ENCODE peak calls at places on chromosome 1, in four cellular contexts. R is BE2C, K is GM23338, Q is right lobe of liver. Y is an unnamed sample.

GRCh38 chr1:167202049-167202448 is 18.6 kb upstream of the POU2F1 start:
- DNase-seq in R (no peak), K (no peak), Q (no peak), Y (no peak)

GRCh38 chr1:3451994-3452865 is 2.2 kb upstream of the ARHGEF16 start:
- DNase-seq in R (no peak), K (no peak), Q (no peak), Y (no peak)

GRCh38 chr1:173894189-173894588 is 22.9 kb downstream of the SERPINC1 start:
- DNase-seq in R (no peak), K (no peak), Q (no peak), Y (no peak)

GRCh38 chr1:211736351-211736915 is 61.0 kb upstream of the NEK2 start:
- DNase-seq in R (peak; percentile 26), K (no peak), Q (no peak), Y (peak; percentile 88)

GRCh38 chr1:154759793-154760192 is 110.3 kb downstream of the KCNN3 start:
- DNase-seq in R (no peak), K (no peak), Q (no peak), Y (no peak)

GRCh38 chr1:147825586-147825985 is 65.2 kb upstream of the GJA5 start:
- DNase-seq in R (no peak), K (no peak), Q (no peak), Y (no peak)

GRCh38 chr1:47759581-47760247 is 237.5 kb downstream of the TRABD2B start:
- DNase-seq in R (no peak), K (peak; percentile 21), Q (peak; percentile 37), Y (no peak)

GRCh38 chr1:64915381-64916274 is 50.7 kb downstream of the JAK1 start:
- DNase-seq in R (no peak), K (peak; percentile 40), Q (peak; percentile 73), Y (no peak)

GRCh38 chr1:5297199-5297877 is 642.9 kb downstream of the AJAP1 start:
- DNase-seq in R (no peak), K (no peak), Q (no peak), Y (no peak)

GRCh38 chr1:9280015-9280860 is 12.5 kb upstream of the SPSB1 start:
- DNase-seq in R (peak; percentile 29), K (peak; percentile 43), Q (peak; percentile 49), Y (no peak)

GRCh38 chr1:87045757-87046422 is 131.5 kb downstream of the HS2ST1 start:
- DNase-seq in R (no peak), K (no peak), Q (no peak), Y (no peak)

GRCh38 chr1:245153645-245154428 is 948 bp upstream of the KIF26B start:
- DNase-seq in R (peak; percentile 51), K (peak; percentile 41), Q (peak; percentile 60), Y (no peak)

GRCh38 chr1:115118596-115118995 is 29.3 kb upstream of the TSPAN2 start:
- DNase-seq in R (no peak), K (no peak), Q (no peak), Y (no peak)

GRCh38 chr1:245984390-245985155 is 522.5 kb downstream of the SMYD3 start:
- DNase-seq in R (no peak), K (no peak), Q (no peak), Y (no peak)

GRCh38 chr1:58317086-58317485 is 229.4 kb downstream of the OMA1 start:
- DNase-seq in R (no peak), K (no peak), Q (no peak), Y (peak; percentile 58)

GRCh38 chr1:20654104-20654690 is 7.0 kb downstream of the DDOST start:
- DNase-seq in R (no peak), K (peak; percentile 70), Q (no peak), Y (no peak)

GRCh38 chr1:155910621-155911121 is 478 bp downstream of the RIT1 start:
- DNase-seq in R (peak; percentile 17), K (peak; percentile 54), Q (no peak), Y (peak; percentile 72)

GRCh38 chr1:34711469-34711868 is 43.4 kb upstream of the GJB5 start:
- DNase-seq in R (no peak), K (peak; percentile 49), Q (no peak), Y (no peak)

GRCh38 chr1:25879675-25880074 is 4.2 kb upstream of the PAQR7 start:
- DNase-seq in R (no peak), K (no peak), Q (peak; percentile 81), Y (no peak)

GRCh38 chr1:186302378-186302920 is 72.6 kb downstream of the TPR start:
- DNase-seq in R (no peak), K (no peak), Q (no peak), Y (no peak)

GRCh38 chr1:62309906-62310305 is 9.3 kb downstream of the KANK4 start:
- DNase-seq in R (no peak), K (no peak), Q (no peak), Y (no peak)

DNA sequence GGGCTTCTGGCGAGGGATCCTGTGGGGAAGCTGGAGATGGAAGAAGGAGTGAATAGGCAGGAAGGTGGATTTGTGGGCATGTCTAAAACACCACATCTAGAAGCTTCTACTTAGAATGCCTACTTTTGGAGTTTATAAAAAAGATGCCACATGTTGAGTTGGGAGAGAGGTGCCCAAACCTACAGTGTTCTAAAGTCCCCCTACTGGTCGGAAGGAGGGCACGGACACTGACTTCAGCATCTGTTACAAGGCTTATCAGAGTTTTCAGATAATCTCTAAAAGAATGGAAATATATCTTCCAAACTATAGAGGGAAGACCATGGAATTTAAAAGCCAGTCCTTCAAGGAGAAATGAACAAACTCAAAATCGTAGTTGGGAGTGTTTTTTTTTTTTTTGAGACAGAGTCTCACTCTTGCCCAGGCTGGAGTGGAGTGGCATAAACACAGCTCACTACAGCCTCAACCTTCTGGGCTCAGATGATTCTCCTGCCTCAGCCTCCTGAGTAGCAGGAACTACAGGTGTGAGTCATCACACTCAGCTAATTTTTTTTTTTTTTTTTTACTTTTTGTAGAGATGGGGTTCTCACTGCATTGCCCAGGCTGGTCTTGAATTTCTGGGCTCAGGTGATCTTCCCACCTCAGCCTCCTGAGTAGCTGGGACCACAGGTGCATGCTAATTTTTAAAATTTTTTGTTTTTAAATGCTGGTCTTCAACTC is 14.8 kb downstream of the IBA57 start:
- DNase-seq in R (no peak), K (peak; percentile 57), Q (no peak), Y (no peak)
- TF ChIP-seq CTCF in R (peak; percentile 61), K (peak; percentile 69), Q (peak; percentile 24), Y (no peak)

GRCh38 chr1:208280184-208280583 is 36.0 kb upstream of the PLXNA2 start:
- DNase-seq in R (no peak), K (no peak), Q (no peak), Y (no peak)

GRCh38 chr1:208278638-208279037 is 34.5 kb upstream of the PLXNA2 start:
- DNase-seq in R (no peak), K (no peak), Q (no peak), Y (no peak)

GRCh38 chr1:208276757-208277435 is 32.7 kb upstream of the PLXNA2 start:
- DNase-seq in R (no peak), K (no peak), Q (no peak), Y (no peak)

GRCh38 chr1:208280681-208281439 is 36.7 kb upstream of the PLXNA2 start:
- DNase-seq in R (no peak), K (no peak), Q (no peak), Y (no peak)
- H3K27me3 ChIP-seq in R (no peaks in the 10 kb centered on the region), K (no peaks in the 10 kb centered on the region), Q (no peaks in the 10 kb centered on the region), Y (no peaks in the 10 kb centered on the region)

DNA sequence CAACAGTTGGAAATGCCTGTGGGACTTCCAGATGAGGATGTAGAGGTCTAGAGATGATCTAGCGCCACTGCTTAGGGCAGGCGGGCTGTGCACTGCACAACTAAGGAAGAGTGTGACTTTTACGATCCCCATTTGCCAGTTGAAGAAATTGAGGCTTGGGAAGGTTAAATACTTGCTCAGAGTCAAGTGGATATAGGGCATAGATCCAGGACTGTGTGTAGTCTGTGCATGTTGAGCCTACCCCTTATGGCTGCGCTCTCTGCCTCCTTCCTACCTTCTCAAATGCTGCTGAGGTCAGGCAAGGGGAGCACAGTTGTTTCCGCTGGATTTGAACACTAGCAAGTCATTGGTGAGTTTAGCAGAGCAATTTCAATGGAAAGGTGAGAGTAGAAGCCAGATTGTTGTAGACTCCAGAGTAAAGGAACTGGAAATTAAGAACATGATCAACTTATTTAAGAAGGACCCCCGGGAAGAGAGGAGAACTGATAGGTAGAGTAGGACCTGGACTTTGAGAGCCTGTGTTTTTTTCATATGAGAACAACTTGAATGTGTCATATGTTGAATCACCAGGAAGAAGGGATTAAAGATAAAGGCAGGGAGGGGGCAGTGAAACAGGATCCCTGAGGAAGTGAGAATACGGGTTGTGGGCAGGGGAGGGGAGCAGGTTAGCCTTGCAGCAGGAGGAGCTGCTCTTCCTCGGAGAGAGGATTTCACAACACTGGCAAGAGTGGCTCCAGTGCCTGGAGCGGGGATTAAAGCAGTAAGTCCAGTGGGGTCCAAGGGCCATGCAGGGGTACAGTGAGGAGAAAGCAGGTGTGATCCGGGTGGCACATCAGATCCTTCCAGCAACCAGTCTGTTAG is 2.7 kb downstream of the CAPN2 start:
- DNase-seq in R (no peak), K (peak; percentile 62), Q (no peak), Y (peak; percentile 49)
- TF ChIP-seq CTCF in R (no peak), K (no peak), Q (no peak), Y (no peak)

DNA sequence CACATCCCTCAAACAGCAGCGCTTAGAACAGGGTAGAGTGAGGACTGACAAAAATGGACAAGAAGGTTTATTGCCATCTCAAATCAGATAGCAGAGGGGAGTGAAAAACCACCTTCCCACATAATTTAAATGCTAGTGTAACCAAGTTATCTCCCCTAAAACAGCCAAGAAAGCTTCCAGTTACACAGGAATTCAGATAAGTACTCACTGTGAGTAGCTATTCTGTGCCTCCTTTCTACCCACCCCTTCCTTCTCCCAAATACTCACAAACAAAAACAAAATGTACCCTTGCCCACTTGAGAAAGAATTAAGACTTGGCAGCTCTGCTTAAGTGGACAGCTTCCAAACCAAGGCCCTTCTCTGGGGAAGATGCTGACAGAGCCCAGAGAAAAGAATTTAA is 9.1 kb downstream of the OTUD7B start:
- DNase-seq in R (no peak), K (no peak), Q (no peak), Y (no peak)
- H3K27me3 ChIP-seq in R (no peaks in the 10 kb centered on the region), K (no peaks in the 10 kb centered on the region), Q (no peaks in the 10 kb centered on the region), Y (no peaks in the 10 kb centered on the region)